ENCODE peak calls at places on chromosomes 12 and 14, in nine cellular contexts. A is adrenal gland; K is M059J; G is H7; B is dermis blood vessel endothelial cell; Z is ELR; E is left colon; F is thyroid gland; R is stimulated activated CD8-positive, alpha-beta memory T cell treated with anti-CD3 and anti-CD28 coated beads, Interleukin-4, amount 100 ng/mL, for 1 hour. Q is an unnamed sample.

GRCh38 chr12:28512876-28513275 is 322.6 kb downstream of the CCDC91 start:
- DNase-seq in E (no peak), R (no peak), A (no peak), F (no peak), Z (no peak), B (no peak), K (no peak), G (no peak), Q (no peak)

GRCh38 chr12:109732321-109733305 is 19.0 kb downstream of the FAM222A start:
- DNase-seq in R (no peak), G (no peak), K (no peak), Z (no peak), A (peak), E (no peak), F (no peak), B (no peak), Q (no peak)

GRCh38 chr12:54840293-54840692 is 14.0 kb upstream of the MUCL1 start:
- DNase-seq in K (no peak), G (no peak), R (no peak), Z (no peak), E (no peak), B (no peak), A (no peak), F (no peak), Q (no peak)

GRCh38 chr12:90331262-90331661 is 622.6 kb upstream of the ATP2B1 start:
- DNase-seq in A (no peak), G (no peak), F (no peak), B (peak), Z (no peak), K (no peak), E (no peak), R (no peak), Q (no peak)

GRCh38 chr12:42135264-42135814 is 9.3 kb downstream of the GXYLT1 start:
- DNase-seq in K (peak), E (no peak), F (no peak), Z (peak), A (no peak), B (no peak), R (no peak), G (no peak), Q (peak)

GRCh38 chr14:91352101-91352500 is 65.5 kb downstream of the CCDC88C start:
- DNase-seq in B (no peak), Z (no peak), R (no peak), E (no peak), G (peak), K (no peak), A (no peak), F (peak), Q (no peak)

GRCh38 chr12:18400186-18400585 is 138.9 kb downstream of the PIK3C2G start:
- DNase-seq in F (no peak), K (peak), R (no peak), B (peak), Z (no peak), G (no peak), E (no peak), A (peak), Q (no peak)

GRCh38 chr12:59651230-59651920 is 55.5 kb downstream of the SLC16A7 start:
- DNase-seq in F (no peak), Z (peak), E (no peak), R (no peak), A (peak), B (peak), G (no peak), K (peak), Q (peak)

GRCh38 chr12:6342140-6342889 is 439 bp upstream of the TNFRSF1A start:
- DNase-seq in K (no peak), E (no peak), F (no peak), G (no peak), B (no peak), Z (no peak), R (no peak), A (no peak), Q (no peak)

GRCh38 chr12:85920324-85920947 is 46.3 kb downstream of the NTS start:
- DNase-seq in Z (peak), B (peak), G (peak), E (no peak), F (no peak), K (peak), A (no peak), R (no peak), Q (peak)

GRCh38 chr14:54207075-54207474 is 189.7 kb upstream of the CDKN3 start:
- DNase-seq in G (no peak), K (peak), R (no peak), B (no peak), A (no peak), F (no peak), E (no peak), Z (peak), Q (peak)

GRCh38 chr12:31369712-31370521 is 44.0 kb upstream of the SINHCAF start:
- DNase-seq in A (peak), G (peak), E (peak), Z (peak), B (peak), K (no peak), R (no peak), F (peak), Q (no peak)

GRCh38 chr14:39015360-39015961 is 87.6 kb downstream of the SEC23A start:
- DNase-seq in G (peak), B (peak), K (peak), E (peak), R (no peak), Z (peak), A (peak), F (peak), Q (peak)

GRCh38 chr12:63845726-63846125 is 1.2 kb downstream of the SRGAP1 start:
- DNase-seq in Z (peak), B (peak), G (no peak), F (no peak), K (peak), R (no peak), A (no peak), E (no peak), Q (peak)

GRCh38 chr12:32252199-32253073 is 145.8 kb downstream of the BICD1 start:
- DNase-seq in A (no peak), R (no peak), Z (no peak), F (no peak), E (no peak), B (no peak), K (no peak), G (no peak), Q (no peak)

GRCh38 chr12:108332791-108333382 is 6.2 kb downstream of the CMKLR1 start:
- DNase-seq in A (peak), Z (peak), G (no peak), B (peak), E (peak), F (peak), R (no peak), K (peak), Q (peak)

GRCh38 chr14:64826845-64827244 is 52.9 kb downstream of the SPTB start:
- DNase-seq in A (no peak), G (no peak), E (no peak), K (no peak), B (no peak), R (no peak), F (no peak), Z (no peak), Q (peak)

GRCh38 chr12:44851586-44851985 is 24.5 kb downstream of the NELL2 start:
- DNase-seq in G (no peak), R (no peak), K (no peak), Z (no peak), A (no peak), E (no peak), F (no peak), B (no peak), Q (no peak)

GRCh38 chr12:1660304-1661187 is 30.3 kb upstream of the ADIPOR2 start:
- DNase-seq in F (peak), A (peak), K (peak), Z (no peak), B (peak), E (peak), G (peak), R (peak), Q (no peak)

GRCh38 chr14:84162658-84163057 is 1367.3 kb upstream of the FLRT2 start:
- DNase-seq in R (no peak), G (no peak), A (no peak), F (peak), K (no peak), B (no peak), Z (no peak), E (no peak), Q (no peak)